ENCODE peak calls at places on chromosomes 11 and 22, in four cellular contexts. L is SJSA1, R is left lung, G is astrocyte. U is an unnamed sample. For H3K9me3, the result is how much of the 10 kb centered on the place peaks cover.

GRCh38 chr11:108122166-108122628 is 830 bp downstream of the ACAT1 start:
- DNase-seq in L (no peak), R (no peak), G (peak), U (peak)

GRCh38 chr11:101916422-101916821 is at the start of gene ANGPTL5:
- DNase-seq in L (no peak), R (no peak), G (no peak), U (no peak)

GRCh38 chr22:47119181-47119580 is 356.7 kb downstream of the TBC1D22A start:
- DNase-seq in L (no peak), R (no peak), G (no peak), U (no peak)

GRCh38 chr22:20750461-20751184 is 23.3 kb upstream of the SERPIND1 start:
- DNase-seq in L (peak), R (peak), G (peak), U (peak)

GRCh38 chr11:22555901-22556300 is 69.7 kb downstream of the FANCF start:
- DNase-seq in L (no peak), R (no peak), G (peak), U (no peak)

GRCh38 chr11:86488553-86488952 is 113.9 kb downstream of the CCDC81 start:
- DNase-seq in L (no peak), R (no peak), G (peak), U (no peak)

GRCh38 chr22:41574847-41575381 is 14.1 kb downstream of the CSDC2 start:
- DNase-seq in L (no peak), R (no peak), G (no peak), U (no peak)

GRCh38 chr11:116890193-116890592 is 52.8 kb upstream of the APOA1 start:
- DNase-seq in L (no peak), R (no peak), G (no peak), U (no peak)

GRCh38 chr22:41478891-41479521 is 10.1 kb downstream of the ACO2 start:
- DNase-seq in L (no peak), R (no peak), G (no peak), U (no peak)

GRCh38 chr11:72358461-72359405 is 75.6 kb downstream of the CLPB start:
- DNase-seq in L (no peak), R (no peak), G (no peak), U (no peak)

GRCh38 chr11:124900464-124900863 is 2.8 kb upstream of the ROBO4 start:
- DNase-seq in L (peak), R (no peak), G (peak), U (peak)

GRCh38 chr22:47411006-47411405 is 648.6 kb downstream of the TBC1D22A start:
- DNase-seq in L (no peak), R (peak), G (no peak), U (no peak)

GRCh38 chr11:28621648-28622215 is 513.5 kb downstream of the METTL15 start:
- DNase-seq in L (no peak), R (no peak), G (peak), U (no peak)

GRCh38 chr11:10925149-10925926 is 67.5 kb upstream of the ZBED5 start:
- DNase-seq in L (no peak), R (no peak), G (no peak), U (peak)

GRCh38 chr11:62025429-62026105 is 58.1 kb upstream of the FTH1 start:
- DNase-seq in L (no peak), R (peak), G (peak), U (peak)

GRCh38 chr11:134386945-134387344 is 25.1 kb downstream of the B3GAT1 start:
- DNase-seq in L (no peak), R (peak), G (no peak), U (no peak)

GRCh38 chr22:20663941-20664593 is 109.8 kb upstream of the SERPIND1 start:
- DNase-seq in L (no peak), R (no peak), G (no peak), U (no peak)

GRCh38 chr11:117328414-117329010 is 858 bp downstream of the CEP164 start:
- DNase-seq in L (no peak), R (no peak), G (peak), U (no peak)

GRCh38 chr22:37033605-37034430 is 14.3 kb downstream of the MPST start:
- DNase-seq in L (no peak), R (no peak), G (no peak), U (no peak)

GRCh38 chr11:113546757-113547507 is 71.7 kb upstream of the DRD2 start:
- DNase-seq in L (peak), R (no peak), G (peak), U (no peak)

GRCh38 chr11:22189660-22190059 is 3.2 kb upstream of the ANO5 start:
- DNase-seq in L (no peak), R (no peak), G (no peak), U (no peak)

GRCh38 chr22:36934940-36935610 is 21.6 kb downstream of the CSF2RB start:
- DNase-seq in L (peak), R (no peak), G (no peak), U (no peak)

GRCh38 chr22:29621761-29622526 is 18.5 kb downstream of the NF2 start:
- DNase-seq in L (peak), R (no peak), G (peak), U (peak)

GRCh38 chr11:124669193-124669592 is 4.3 kb downstream of the SIAE start:
- DNase-seq in L (peak), R (no peak), G (peak), U (peak)

GRCh38 chr11:134330611-134331564 is 900 bp upstream of the GLB1L2 start:
- DNase-seq in L (no peak), R (no peak), G (no peak), U (no peak)

GRCh38 chr11:66815646-66816045 is 27.6 kb upstream of the RCE1 start:
- DNase-seq in L (no peak), R (no peak), G (no peak), U (no peak)

GRCh38 chr11:84685149-84685548 is 942.0 kb downstream of the DLG2 start:
- DNase-seq in L (no peak), R (no peak), G (no peak), U (no peak)
- H3K9me3 ChIP-seq in L (under half), R (under half), G (under half), U (under half)

GRCh38 chr11:130086627-130087026 is 16.9 kb downstream of the APLP2 start:
- DNase-seq in L (no peak), R (no peak), G (no peak), U (no peak)

GRCh38 chr11:130089669-130090063 is 20.0 kb downstream of the APLP2 start:
- DNase-seq in L (no peak), R (no peak), G (no peak), U (no peak)

GRCh38 chr11:130087294-130087926 is 17.7 kb downstream of the APLP2 start:
- DNase-seq in L (no peak), R (no peak), G (no peak), U (no peak)

GRCh38 chr11:130088909-130089668 is 19.4 kb downstream of the APLP2 start:
- DNase-seq in L (no peak), R (no peak), G (no peak), U (no peak)

GRCh38 chr11:130088217-130088616 is 18.5 kb downstream of the APLP2 start:
- DNase-seq in L (no peak), R (no peak), G (no peak), U (no peak)
- H3K9me3 ChIP-seq in L (under half), R (under half), G (under half), U (under half)

GRCh38 chr11:50174975-50175374 is 142.3 kb downstream of the OR4C45 start:
- DNase-seq in L (no peak), R (no peak), G (no peak), U (no peak)

GRCh38 chr11:50170115-50170514 is 137.4 kb downstream of the OR4C45 start:
- DNase-seq in L (no peak), R (peak), G (no peak), U (no peak)

GRCh38 chr11:50178732-50179131 is 146.1 kb downstream of the OR4C45 start:
- DNase-seq in L (no peak), R (no peak), G (no peak), U (no peak)

GRCh38 chr11:50169634-50170033 is 137.0 kb downstream of the OR4C45 start:
- DNase-seq in L (no peak), R (no peak), G (no peak), U (no peak)

GRCh38 chr11:50174189-50174588 is 141.5 kb downstream of the OR4C45 start:
- DNase-seq in L (no peak), R (no peak), G (no peak), U (no peak)
- H3K9me3 ChIP-seq in L (under half), R (under half), G (under half), U (under half)

GRCh38 chr11:36746886-36747710 is 149.1 kb upstream of the RAG2 start:
- DNase-seq in L (peak), R (peak), G (peak), U (peak)

GRCh38 chr11:36744375-36745168 is 146.5 kb upstream of the RAG2 start:
- DNase-seq in L (peak), R (peak), G (peak), U (peak)

GRCh38 chr11:36741515-36741914 is 143.5 kb upstream of the RAG2 start:
- DNase-seq in L (no peak), R (no peak), G (no peak), U (no peak)

GRCh38 chr11:36738292-36738861 is 140.3 kb upstream of the RAG2 start:
- DNase-seq in L (no peak), R (no peak), G (no peak), U (no peak)

GRCh38 chr11:36743039-36743438 is 145.0 kb upstream of the RAG2 start:
- DNase-seq in L (no peak), R (no peak), G (no peak), U (no peak)
- H3K9me3 ChIP-seq in L (under half), R (under half), G (under half), U (under half)

DNA sequence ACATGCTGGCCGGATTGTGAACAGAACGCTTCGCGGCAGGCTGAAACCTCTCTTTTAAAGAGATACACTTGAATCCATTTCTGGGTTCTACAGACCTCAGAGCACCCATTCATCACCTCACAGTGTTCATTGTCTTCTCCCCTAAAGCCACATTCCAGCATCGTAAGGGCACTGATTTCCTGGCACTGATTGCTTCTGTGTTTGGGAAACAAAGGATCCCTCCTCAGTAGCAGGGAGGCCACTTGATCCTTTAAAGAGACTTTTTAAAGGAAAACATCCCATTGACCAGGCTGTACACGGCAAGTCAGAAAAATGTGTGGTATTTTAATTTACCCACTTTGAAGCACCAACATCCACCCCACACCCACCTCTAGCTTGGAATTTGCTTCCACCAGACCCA is 364.9 kb downstream of the SHANK2 start:
- DNase-seq in L (no peak), R (peak), G (no peak), U (no peak)
- H3K9me3 ChIP-seq in L (half or more), R (under half), G (under half), U (under half)

GRCh38 chr11:115363426-115363825 is 140.8 kb downstream of the CADM1 start:
- DNase-seq in L (no peak), R (no peak), G (no peak), U (no peak)

GRCh38 chr11:115364892-115365291 is 139.3 kb downstream of the CADM1 start:
- DNase-seq in L (no peak), R (no peak), G (no peak), U (no peak)

GRCh38 chr11:115363921-115364320 is 140.3 kb downstream of the CADM1 start:
- DNase-seq in L (no peak), R (no peak), G (no peak), U (no peak)

GRCh38 chr11:115361025-115361424 is 143.2 kb downstream of the CADM1 start:
- DNase-seq in L (no peak), R (no peak), G (no peak), U (no peak)

DNA sequence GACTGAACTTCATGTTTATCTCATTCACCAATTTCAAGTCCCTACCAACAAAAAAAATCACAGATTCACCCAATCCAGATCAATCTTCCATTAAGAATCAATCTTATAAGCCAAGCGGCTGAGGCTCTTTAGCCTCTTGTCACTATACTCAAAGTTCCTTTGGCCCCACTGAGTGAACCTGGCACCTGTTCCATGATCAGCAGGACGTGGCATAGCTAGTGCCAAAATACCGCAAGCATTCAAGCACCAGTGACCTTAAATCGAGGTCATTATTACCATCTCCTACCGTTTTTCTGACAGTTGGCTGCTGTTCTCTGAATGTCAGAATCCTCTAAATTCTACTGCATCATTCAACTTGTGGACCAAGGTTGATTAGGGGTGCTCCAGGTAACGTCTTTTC is 141.2 kb downstream of the CADM1 start:
- DNase-seq in L (no peak), R (no peak), G (no peak), U (no peak)
- H3K9me3 ChIP-seq in L (under half), R (under half), G (under half), U (under half)

DNA sequence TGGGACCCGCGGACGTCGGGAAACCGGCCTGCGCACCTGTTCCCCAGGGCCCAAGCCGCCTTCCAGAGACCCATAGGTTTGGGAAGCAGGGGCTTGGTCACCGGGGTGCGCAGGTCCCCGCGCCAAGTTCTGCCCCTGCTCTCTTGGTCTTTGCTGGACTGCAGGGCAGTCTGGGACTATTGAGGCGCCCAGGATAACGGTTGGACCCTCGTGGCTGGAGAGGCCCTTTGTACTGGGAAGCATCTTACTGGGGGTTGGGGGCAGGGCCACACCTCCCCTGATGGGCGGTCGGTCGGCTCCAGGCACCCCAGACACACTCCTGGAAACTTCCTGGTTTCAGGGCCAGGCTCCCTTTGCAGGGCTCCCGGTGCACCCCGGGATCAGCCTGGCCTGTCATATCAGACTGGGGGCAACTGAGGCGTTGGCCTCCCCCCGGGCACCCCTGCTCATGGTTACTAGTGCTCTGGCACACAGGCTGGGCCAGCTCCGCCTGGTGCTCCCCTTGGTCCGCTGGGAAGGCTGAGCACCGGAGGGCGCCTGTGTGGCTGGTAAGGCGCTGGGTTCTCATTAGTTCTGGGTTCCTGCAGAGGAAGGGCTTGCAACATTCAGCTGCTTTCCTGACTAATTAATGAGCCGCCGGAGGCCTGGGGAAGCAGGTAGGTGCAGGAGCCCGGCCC is 1250.5 kb downstream of the BRD1 start:
- DNase-seq in L (no peak), R (peak), G (no peak), U (no peak)
- H3K9me3 ChIP-seq in L (under half), R (under half), G (under half), U (under half)

GRCh38 chr11:2644844-2645778 is 54.7 kb downstream of the KCNQ1OT1 start:
- DNase-seq in L (no peak), R (no peak), G (no peak), U (no peak)
- H3K9me3 ChIP-seq in L (half or more), R (half or more), G (under half), U (half or more)

U was measured in A549.